ENCODE peak calls at places on chromosomes 3 and 15, in ten cellular contexts. One of them, this sample, is unnamed.

GRCh38 chr3:177770821-177771220 is 573.5 kb upstream of the TBL1XR1 start:
- DNase-seq in upper lobe of right lung: no peak
- DNase-seq in activated B cell treated with CpG ODN at 0.5 μM for 24 hours: no peak
- DNase-seq in osteocyte: no peak
- DNase-seq in AG09309: no peak
- DNase-seq in sigmoid colon: no peak
- DNase-seq in GM23248: peak; percentile 50
- DNase-seq in T-helper 17 cell: no peak
- DNase-seq in Daoy: no peak
- DNase-seq in NCI-H1092 treated with DMSO at 0.1 percent for 48 hours: no peak
- DNase-seq in this sample: no peak

GRCh38 chr3:71478568-71478967 is 105.0 kb downstream of the FOXP1 start:
- DNase-seq in osteocyte: no peak
- DNase-seq in activated B cell treated with CpG ODN at 0.5 μM for 24 hours: no peak
- DNase-seq in T-helper 17 cell: no peak
- DNase-seq in Daoy: peak; percentile 18
- DNase-seq in NCI-H1092 treated with DMSO at 0.1 percent for 48 hours: no peak
- DNase-seq in sigmoid colon: no peak
- DNase-seq in AG09309: no peak
- DNase-seq in GM23248: peak; percentile 63
- DNase-seq in upper lobe of right lung: no peak
- DNase-seq in this sample: no peak

GRCh38 chr15:90087454-90088154 is 14.7 kb downstream of the IDH2 start:
- DNase-seq in activated B cell treated with CpG ODN at 0.5 μM for 24 hours: no peak
- DNase-seq in GM23248: peak; percentile 51
- DNase-seq in osteocyte: no peak
- DNase-seq in sigmoid colon: no peak
- DNase-seq in T-helper 17 cell: no peak
- DNase-seq in upper lobe of right lung: no peak
- DNase-seq in Daoy: peak; percentile 42
- DNase-seq in AG09309: no peak
- DNase-seq in NCI-H1092 treated with DMSO at 0.1 percent for 48 hours: no peak
- DNase-seq in this sample: no peak

GRCh38 chr3:193589129-193589528 is 3.9 kb upstream of the OPA1 start:
- DNase-seq in activated B cell treated with CpG ODN at 0.5 μM for 24 hours: no peak
- DNase-seq in upper lobe of right lung: no peak
- DNase-seq in NCI-H1092 treated with DMSO at 0.1 percent for 48 hours: no peak
- DNase-seq in Daoy: no peak
- DNase-seq in AG09309: no peak
- DNase-seq in osteocyte: no peak
- DNase-seq in sigmoid colon: no peak
- DNase-seq in GM23248: no peak
- DNase-seq in T-helper 17 cell: no peak
- DNase-seq in this sample: no peak

GRCh38 chr3:184379375-184380209 is at the start of gene CHRD:
- DNase-seq in Daoy: no peak
- DNase-seq in GM23248: no peak
- DNase-seq in NCI-H1092 treated with DMSO at 0.1 percent for 48 hours: no peak
- DNase-seq in osteocyte: no peak
- DNase-seq in sigmoid colon: peak; percentile 81
- DNase-seq in activated B cell treated with CpG ODN at 0.5 μM for 24 hours: no peak
- DNase-seq in upper lobe of right lung: no peak
- DNase-seq in T-helper 17 cell: no peak
- DNase-seq in AG09309: no peak
- DNase-seq in this sample: no peak

GRCh38 chr3:28295819-28296364 is 52.6 kb upstream of the ZCWPW2 start:
- DNase-seq in AG09309: no peak
- DNase-seq in NCI-H1092 treated with DMSO at 0.1 percent for 48 hours: no peak
- DNase-seq in upper lobe of right lung: no peak
- DNase-seq in Daoy: no peak
- DNase-seq in sigmoid colon: no peak
- DNase-seq in T-helper 17 cell: no peak
- DNase-seq in GM23248: peak; percentile 4
- DNase-seq in activated B cell treated with CpG ODN at 0.5 μM for 24 hours: no peak
- DNase-seq in osteocyte: no peak
- DNase-seq in this sample: no peak

GRCh38 chr15:50906954-50907865 is 1.3 kb upstream of the AP4E1 start:
- DNase-seq in osteocyte: no peak
- DNase-seq in activated B cell treated with CpG ODN at 0.5 μM for 24 hours: peak; percentile 49
- DNase-seq in AG09309: no peak
- DNase-seq in sigmoid colon: no peak
- DNase-seq in NCI-H1092 treated with DMSO at 0.1 percent for 48 hours: no peak
- DNase-seq in Daoy: peak; percentile 57
- DNase-seq in T-helper 17 cell: peak; percentile 51
- DNase-seq in upper lobe of right lung: no peak
- DNase-seq in GM23248: peak; percentile 31
- DNase-seq in this sample: peak; percentile 47

GRCh38 chr15:59995568-59996349 is 8.4 kb upstream of the FOXB1 start:
- DNase-seq in Daoy: no peak
- DNase-seq in AG09309: no peak
- DNase-seq in upper lobe of right lung: no peak
- DNase-seq in NCI-H1092 treated with DMSO at 0.1 percent for 48 hours: no peak
- DNase-seq in activated B cell treated with CpG ODN at 0.5 μM for 24 hours: no peak
- DNase-seq in T-helper 17 cell: no peak
- DNase-seq in osteocyte: no peak
- DNase-seq in GM23248: no peak
- DNase-seq in sigmoid colon: no peak
- DNase-seq in this sample: no peak

GRCh38 chr15:101264911-101265641 is 12.2 kb downstream of the SELENOS start:
- DNase-seq in Daoy: no peak
- DNase-seq in T-helper 17 cell: no peak
- DNase-seq in AG09309: no peak
- DNase-seq in upper lobe of right lung: no peak
- DNase-seq in GM23248: no peak
- DNase-seq in activated B cell treated with CpG ODN at 0.5 μM for 24 hours: no peak
- DNase-seq in sigmoid colon: no peak
- DNase-seq in NCI-H1092 treated with DMSO at 0.1 percent for 48 hours: no peak
- DNase-seq in osteocyte: no peak
- DNase-seq in this sample: no peak

GRCh38 chr3:194777729-194778128 is 92.0 kb downstream of the FAM43A start:
- DNase-seq in GM23248: no peak
- DNase-seq in sigmoid colon: no peak
- DNase-seq in Daoy: no peak
- DNase-seq in T-helper 17 cell: no peak
- DNase-seq in activated B cell treated with CpG ODN at 0.5 μM for 24 hours: no peak
- DNase-seq in upper lobe of right lung: no peak
- DNase-seq in AG09309: no peak
- DNase-seq in osteocyte: no peak
- DNase-seq in NCI-H1092 treated with DMSO at 0.1 percent for 48 hours: no peak
- DNase-seq in this sample: no peak

GRCh38 chr15:89119489-89120478 is 31.5 kb downstream of the ABHD2 start:
- DNase-seq in sigmoid colon: no peak
- DNase-seq in Daoy: peak; percentile 65
- DNase-seq in T-helper 17 cell: no peak
- DNase-seq in osteocyte: no peak
- DNase-seq in GM23248: peak; percentile 82
- DNase-seq in NCI-H1092 treated with DMSO at 0.1 percent for 48 hours: no peak
- DNase-seq in upper lobe of right lung: no peak
- DNase-seq in AG09309: no peak
- DNase-seq in activated B cell treated with CpG ODN at 0.5 μM for 24 hours: no peak
- DNase-seq in this sample: no peak

GRCh38 chr15:84023636-84024035 is 211.9 kb upstream of the GOLGA6L4 start:
- DNase-seq in activated B cell treated with CpG ODN at 0.5 μM for 24 hours: no peak
- DNase-seq in GM23248: peak; percentile 55
- DNase-seq in T-helper 17 cell: no peak
- DNase-seq in sigmoid colon: no peak
- DNase-seq in upper lobe of right lung: no peak
- DNase-seq in osteocyte: no peak
- DNase-seq in Daoy: peak; percentile 11
- DNase-seq in AG09309: no peak
- DNase-seq in NCI-H1092 treated with DMSO at 0.1 percent for 48 hours: no peak
- DNase-seq in this sample: no peak

This sample was measured in central memory CD8-positive, alpha-beta T cell.